ENCODE peak calls at places on chromosome 6, in eight cellular contexts. N is left ventricle myocardium inferior, P is pancreas, W is PC-9, C is tibial nerve, T is endothelial cell of umbilical vein, J is stomach, D is IMR-90. Z is an unnamed sample. For H3K4me1 and H3K36me3, the result is how much of the 10 kb centered on the place peaks cover.

GRCh38 chr6:16446241-16446640 is 207.9 kb downstream of the GMPR start:
- DNase-seq in N (no peak), P (no peak), W (no peak), C (no peak), T (no peak), J (no peak), D (no peak), Z (no peak)

GRCh38 chr6:138520463-138520862 is 21.2 kb upstream of the NHSL1 start:
- DNase-seq in N (no peak), P (no peak), W (no peak), C (no peak), T (peak), J (no peak), D (no peak), Z (no peak)

GRCh38 chr6:158801655-158802294 is 17.4 kb downstream of the EZR start:
- DNase-seq in N (peak), P (peak), W (no peak), C (peak), T (no peak), J (peak), D (no peak), Z (no peak)

GRCh38 chr6:12137480-12137879 is 125.4 kb downstream of the HIVEP1 start:
- DNase-seq in N (peak), P (no peak), W (peak), C (peak), T (peak), J (peak), D (peak), Z (no peak)

GRCh38 chr6:40891686-40892085 is 147.3 kb downstream of the UNC5CL start:
- DNase-seq in N (no peak), P (no peak), W (no peak), C (no peak), T (no peak), J (no peak), D (no peak), Z (no peak)

GRCh38 chr6:119749341-119749740 is 399.8 kb upstream of the MAN1A1 start:
- DNase-seq in N (no peak), P (no peak), W (no peak), C (no peak), T (no peak), J (no peak), D (no peak), Z (no peak)

GRCh38 chr6:69866351-69867074 is at the start of gene COL19A1:
- DNase-seq in N (peak), P (peak), W (no peak), C (no peak), T (peak), J (no peak), D (no peak), Z (no peak)

GRCh38 chr6:92777146-92777740 is 642.1 kb downstream of the EPHA7 start:
- DNase-seq in N (no peak), P (no peak), W (no peak), C (no peak), T (peak), J (no peak), D (peak), Z (no peak)

GRCh38 chr6:139979021-139979721 is 604.7 kb upstream of the CITED2 start:
- DNase-seq in N (no peak), P (no peak), W (no peak), C (no peak), T (no peak), J (no peak), D (no peak), Z (no peak)

GRCh38 chr6:142313284-142313683 is 11.5 kb downstream of the ADGRG6 start:
- DNase-seq in N (no peak), P (no peak), W (no peak), C (no peak), T (peak), J (no peak), D (peak), Z (no peak)

GRCh38 chr6:7389451-7390217 is at the start of the genes CAGE1 and RIOK1:
- DNase-seq in N (peak), P (peak), W (peak), C (peak), T (peak), J (peak), D (peak), Z (peak)

GRCh38 chr6:83708970-83709747 is at the start of gene SNAP91:
- DNase-seq in N (no peak), P (peak), W (no peak), C (no peak), T (peak), J (no peak), D (no peak), Z (no peak)

GRCh38 chr6:319177-320131 is 27.2 kb downstream of the DUSP22 start:
- DNase-seq in N (no peak), P (no peak), W (no peak), C (no peak), T (no peak), J (no peak), D (no peak), Z (no peak)

GRCh38 chr6:21953831-21954801 is 342.7 kb downstream of the PRL start:
- DNase-seq in N (no peak), P (no peak), W (no peak), C (no peak), T (peak), J (no peak), D (peak), Z (no peak)

GRCh38 chr6:11780097-11780428 is 1.5 kb upstream of the ADTRP start:
- DNase-seq in N (no peak), P (no peak), W (no peak), C (no peak), T (no peak), J (no peak), D (no peak), Z (no peak)

GRCh38 chr6:84074988-84075781 is 41.6 kb downstream of the MRAP2 start:
- DNase-seq in N (no peak), P (no peak), W (no peak), C (no peak), T (peak), J (peak), D (peak), Z (no peak)

GRCh38 chr6:33384581-33385020 is 7.0 kb upstream of the KIFC1 start:
- DNase-seq in N (no peak), P (no peak), W (peak), C (no peak), T (peak), J (no peak), D (peak), Z (no peak)

GRCh38 chr6:136751478-136751956 is 40.8 kb downstream of the MAP3K5 start:
- DNase-seq in N (no peak), P (no peak), W (no peak), C (no peak), T (no peak), J (no peak), D (peak), Z (no peak)

GRCh38 chr6:45838486-45838885 is 177.2 kb downstream of the CLIC5 start:
- DNase-seq in N (no peak), P (no peak), W (no peak), C (no peak), T (no peak), J (no peak), D (no peak), Z (no peak)

GRCh38 chr6:34275128-34275804 is 26.5 kb upstream of the SMIM29 start:
- DNase-seq in N (no peak), P (no peak), W (no peak), C (no peak), T (no peak), J (no peak), D (no peak), Z (no peak)

GRCh38 chr6:83215131-83216047 is 22.2 kb downstream of the RWDD2A start:
- DNase-seq in N (peak), P (no peak), W (no peak), C (peak), T (peak), J (peak), D (peak), Z (peak)

GRCh38 chr6:11944111-11944510 is 68.0 kb upstream of the HIVEP1 start:
- DNase-seq in N (no peak), P (no peak), W (no peak), C (no peak), T (no peak), J (no peak), D (no peak), Z (no peak)

GRCh38 chr6:135440087-135440792 is 57.3 kb downstream of the AHI1 start:
- DNase-seq in N (no peak), P (no peak), W (peak), C (no peak), T (no peak), J (no peak), D (no peak), Z (no peak)

GRCh38 chr6:118544105-118544504 is 4.0 kb upstream of the PLN start:
- DNase-seq in N (no peak), P (no peak), W (no peak), C (no peak), T (peak), J (no peak), D (no peak), Z (no peak)

GRCh38 chr6:144055121-144055931 is 40.0 kb downstream of the SF3B5 start:
- DNase-seq in N (no peak), P (no peak), W (no peak), C (no peak), T (no peak), J (no peak), D (no peak), Z (no peak)

GRCh38 chr6:3345836-3346235 is 87.1 kb downstream of the PSMG4 start:
- DNase-seq in N (no peak), P (no peak), W (no peak), C (no peak), T (no peak), J (no peak), D (no peak), Z (no peak)

GRCh38 chr6:3347237-3347636 is 88.5 kb downstream of the PSMG4 start:
- DNase-seq in N (no peak), P (no peak), W (no peak), C (no peak), T (no peak), J (no peak), D (no peak), Z (no peak)

GRCh38 chr6:3347826-3348225 is 89.1 kb downstream of the PSMG4 start:
- DNase-seq in N (no peak), P (no peak), W (no peak), C (no peak), T (no peak), J (no peak), D (no peak), Z (no peak)

GRCh38 chr6:3348821-3349220 is 90.1 kb downstream of the PSMG4 start:
- DNase-seq in N (no peak), P (no peak), W (no peak), C (no peak), T (no peak), J (no peak), D (no peak), Z (no peak)

GRCh38 chr6:3346476-3346875 is 87.7 kb downstream of the PSMG4 start:
- DNase-seq in N (no peak), P (no peak), W (no peak), C (no peak), T (no peak), J (no peak), D (no peak), Z (no peak)
- H3K4me1 ChIP-seq in N (under half), P (under half), W (under half), C (under half), T (under half), J (under half), D (under half), Z (under half)

DNA sequence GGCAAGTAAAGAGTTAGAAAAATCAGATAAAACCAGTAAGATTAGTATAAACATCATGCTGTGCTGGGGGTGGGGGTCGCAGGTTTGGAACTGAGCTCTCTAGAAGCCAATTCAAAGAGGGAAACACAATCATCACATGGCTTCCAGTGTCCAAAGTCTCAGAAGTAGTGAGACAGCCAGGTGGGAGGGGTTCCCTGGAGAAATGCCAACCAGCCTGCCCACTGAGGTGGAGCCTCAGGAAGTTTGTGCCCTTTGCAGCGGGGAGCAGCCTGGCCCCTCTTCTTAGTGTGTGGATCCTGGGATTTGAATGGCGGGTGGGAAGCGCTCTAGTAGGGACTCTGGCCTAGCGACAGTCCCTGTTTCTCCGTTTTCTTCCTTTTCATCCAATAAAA is 21.4 kb downstream of the C6orf15 start:
- DNase-seq in N (no peak), P (no peak), W (no peak), C (no peak), T (no peak), J (no peak), D (no peak), Z (no peak)
- H3K4me3 ChIP-seq in N (no peak), P (no peak), W (no peak), C (no peak), T (no peak), J (no peak), D (no peak), Z (no peak)

GRCh38 chr6:85620308-85620707 is 22.4 kb downstream of the SYNCRIP start:
- DNase-seq in N (no peak), P (no peak), W (no peak), C (no peak), T (no peak), J (no peak), D (peak), Z (no peak)
- H3K36me3 ChIP-seq in N (half or more), P (under half), W (under half), C (under half), T (under half), J (half or more), D (under half), Z (under half)

GRCh38 chr6:17930321-17930993 is 57.0 kb downstream of the KIF13A start:
- DNase-seq in N (no peak), P (no peak), W (no peak), C (no peak), T (peak), J (no peak), D (peak), Z (no peak)

GRCh38 chr6:17932362-17932852 is 55.0 kb downstream of the KIF13A start:
- DNase-seq in N (peak), P (no peak), W (peak), C (no peak), T (peak), J (no peak), D (peak), Z (peak)

GRCh38 chr6:17927705-17928104 is 59.7 kb downstream of the KIF13A start:
- DNase-seq in N (peak), P (no peak), W (no peak), C (no peak), T (no peak), J (no peak), D (no peak), Z (no peak)

GRCh38 chr6:17931227-17931626 is 56.2 kb downstream of the KIF13A start:
- DNase-seq in N (no peak), P (no peak), W (no peak), C (no peak), T (no peak), J (no peak), D (no peak), Z (no peak)

GRCh38 chr6:17928514-17929430 is 58.7 kb downstream of the KIF13A start:
- DNase-seq in N (no peak), P (no peak), W (peak), C (no peak), T (peak), J (no peak), D (peak), Z (no peak)
- H3K4me1 ChIP-seq in N (half or more), P (under half), W (half or more), C (half or more), T (half or more), J (half or more), D (under half), Z (under half)

DNA sequence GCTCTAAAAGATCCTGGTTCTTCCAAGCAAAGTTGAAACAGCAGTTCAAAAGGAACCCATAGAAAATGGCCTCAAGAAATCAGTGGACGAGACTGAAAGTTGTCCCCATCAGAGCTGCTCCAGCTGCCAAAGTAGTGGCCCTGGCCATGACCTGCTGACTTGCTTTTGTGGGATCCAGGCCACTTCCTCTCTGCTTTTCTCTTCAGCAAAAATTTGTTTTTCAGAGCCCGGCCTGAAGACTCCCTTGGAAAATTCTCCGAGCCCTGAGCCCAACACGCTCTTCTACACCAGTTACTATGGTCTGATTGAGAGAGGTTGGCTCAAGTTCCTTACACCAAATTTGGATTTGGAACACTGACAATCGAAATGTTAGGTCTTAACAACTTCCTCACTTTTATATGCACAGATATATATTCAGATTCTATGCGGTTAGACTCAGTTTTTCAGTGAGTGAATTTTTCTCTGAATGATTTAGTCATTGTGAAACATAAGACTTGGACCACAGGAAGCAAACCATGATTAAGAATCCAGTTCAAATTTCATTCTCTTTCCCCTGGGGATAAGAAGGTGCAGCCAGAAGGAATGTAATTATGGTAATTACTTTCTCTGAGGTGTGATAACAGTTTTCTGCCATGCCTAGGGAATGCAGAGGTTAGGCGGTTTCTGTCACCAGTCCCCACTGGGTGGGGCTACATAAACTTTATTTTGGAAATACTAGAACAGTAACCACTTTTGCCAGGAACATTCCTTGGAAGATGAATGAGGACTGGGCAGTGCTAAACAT is 365.3 kb downstream of the SYNE1 start:
- DNase-seq in N (peak), P (no peak), W (peak), C (no peak), T (no peak), J (no peak), D (peak), Z (no peak)
- H3K4me3 ChIP-seq in N (peak), P (no peak), W (no peak), C (no peak), T (no peak), J (no peak), D (no peak), Z (no peak)

DNA sequence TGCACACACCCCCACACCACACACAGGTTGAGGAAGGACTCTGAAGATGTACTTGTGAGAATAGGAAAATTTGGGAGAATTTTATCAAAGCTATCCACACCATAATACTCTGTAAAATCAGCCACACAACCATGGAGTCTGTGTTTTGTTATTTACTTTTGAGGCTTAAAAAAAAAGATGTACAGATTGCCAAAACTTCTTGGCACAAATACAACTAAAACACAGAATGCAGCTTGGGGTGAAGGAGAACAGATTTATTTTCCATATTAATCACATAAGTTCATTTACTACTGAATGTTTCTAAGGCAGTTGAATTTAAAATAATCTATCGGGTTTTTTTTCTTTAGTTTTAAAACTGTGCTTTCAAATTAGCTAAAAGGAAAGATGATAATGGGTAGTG is 32.8 kb upstream of the KCNQ5 start:
- DNase-seq in N (no peak), P (no peak), W (no peak), C (no peak), T (no peak), J (no peak), D (peak), Z (no peak)
- H3K36me3 ChIP-seq in N (under half), P (under half), W (under half), C (under half), T (under half), J (under half), D (under half), Z (under half)

DNA sequence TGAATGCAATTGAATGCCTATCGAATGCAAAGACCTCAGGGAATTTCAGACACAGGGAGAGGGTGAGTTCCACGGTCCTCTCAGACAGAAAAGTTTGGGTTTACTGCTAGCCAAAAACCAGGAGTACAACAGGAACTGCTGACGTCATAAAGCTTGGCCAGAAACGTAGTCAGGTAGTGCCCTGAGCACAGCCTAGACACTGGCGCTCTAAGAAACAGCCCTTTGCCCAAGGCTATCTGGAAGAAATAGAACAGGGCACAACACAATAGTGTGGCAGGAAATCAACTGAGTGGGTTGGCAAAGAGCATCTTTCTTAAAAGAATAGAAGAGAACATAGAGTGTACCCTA is 58.0 kb downstream of the GFOD1 start:
- DNase-seq in N (no peak), P (no peak), W (no peak), C (no peak), T (peak), J (no peak), D (no peak), Z (no peak)
- H3K4me1 ChIP-seq in N (half or more), P (under half), W (under half), C (under half), T (under half), J (half or more), D (under half), Z (under half)

DNA sequence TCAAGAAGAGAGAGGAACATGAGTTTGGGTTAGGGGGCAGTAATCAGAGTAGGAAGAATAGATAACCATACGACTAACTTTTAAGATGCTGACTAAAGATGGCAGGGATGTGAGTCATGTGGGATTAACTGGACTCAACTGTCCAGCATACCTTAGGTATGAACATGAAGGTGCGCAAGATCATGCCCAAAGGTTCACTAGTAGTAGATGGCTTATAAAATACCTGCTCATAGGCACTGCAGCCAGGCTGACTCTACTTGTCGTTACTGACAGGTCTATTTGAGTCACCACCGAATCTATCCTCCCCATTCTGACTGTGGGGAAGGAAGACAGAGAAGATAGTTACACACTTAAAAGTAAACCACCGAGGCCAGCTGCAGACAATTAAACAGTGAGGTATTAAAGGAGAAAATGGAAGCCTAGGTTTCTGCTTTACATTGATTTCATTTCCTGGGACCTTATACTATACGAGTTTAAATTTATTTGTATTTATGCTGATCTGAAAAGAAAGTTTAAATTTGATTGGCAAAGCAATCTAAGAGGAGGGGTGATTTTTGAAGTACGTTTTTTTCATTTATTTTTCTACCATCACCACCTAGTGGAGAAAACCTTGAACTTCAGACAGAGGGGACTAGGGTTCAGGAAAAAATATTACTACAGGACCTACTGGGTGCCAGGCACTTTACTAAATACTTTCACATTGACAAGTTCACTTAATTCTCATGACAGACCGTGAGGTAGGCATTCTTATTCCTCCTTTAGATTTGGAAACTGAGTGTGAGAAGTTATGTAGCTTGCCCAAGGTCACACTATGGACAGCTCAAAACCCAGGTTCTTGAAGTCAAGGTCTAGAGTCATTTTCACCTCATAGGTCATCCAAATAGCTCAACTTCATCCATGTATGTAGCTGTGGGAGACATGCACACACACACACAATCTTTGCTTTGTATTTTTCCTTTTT is 4.0 kb upstream of the WRNIP1 start:
- DNase-seq in N (no peak), P (no peak), W (no peak), C (no peak), T (peak), J (no peak), D (no peak), Z (no peak)
- H3K4me3 ChIP-seq in N (no peak), P (no peak), W (no peak), C (no peak), T (no peak), J (no peak), D (no peak), Z (no peak)

GRCh38 chr6:36916159-36916558 is 30.4 kb downstream of the C6orf89 start:
- DNase-seq in N (no peak), P (no peak), W (peak), C (no peak), T (no peak), J (no peak), D (peak), Z (no peak)
- H3K36me3 ChIP-seq in N (half or more), P (under half), W (under half), C (under half), T (under half), J (half or more), D (under half), Z (under half)